ENCODE peak calls at places on chromosomes 4 and X, in six cellular contexts. N is cardiac fibroblast, S is fibroblast of pulmonary artery, X is HCT116, M is ovary, E is psoas muscle. Y is an unnamed sample.

GRCh38 chr4:171721937-171722336 is 91.3 kb upstream of the GALNTL6 start:
- DNase-seq in N (no peak), S (no peak), X (no peak), M (no peak), E (no peak), Y (no peak)

GRCh38 chr4:80611366-80611765 is 275.8 kb downstream of the CFAP299 start:
- DNase-seq in N (no peak), S (no peak), X (no peak), M (no peak), E (no peak), Y (no peak)

GRCh38 chr4:177125656-177126055 is 184.0 kb upstream of the NEIL3 start:
- DNase-seq in N (no peak), S (peak; percentile 16), X (no peak), M (no peak), E (no peak), Y (no peak)

GRCh38 chrX:121641560-121641959 is 594.1 kb downstream of the GLUD2 start:
- DNase-seq in N (peak; percentile 44), S (peak; percentile 18), X (no peak), M (no peak), E (no peak), Y (peak; percentile 70)

GRCh38 chrX:2159393-2159792 is 341.4 kb downstream of the DHRSX start:
- DNase-seq in N (no peak), S (no peak), X (no peak), M (no peak), E (no peak), Y (no peak)

GRCh38 chr4:26122690-26123089 is 198.1 kb upstream of the RBPJ start:
- DNase-seq in N (no peak), S (no peak), X (no peak), M (no peak), E (no peak), Y (no peak)

GRCh38 chr4:34880246-34880645 is 1364.1 kb downstream of the ARAP2 start:
- DNase-seq in N (no peak), S (no peak), X (no peak), M (no peak), E (no peak), Y (no peak)

GRCh38 chr4:56874166-56874565 is 33.5 kb upstream of the REST start:
- DNase-seq in N (no peak), S (no peak), X (no peak), M (no peak), E (no peak), Y (no peak)

GRCh38 chrX:42021058-42021457 is 97.7 kb upstream of the CASK start:
- DNase-seq in N (no peak), S (no peak), X (no peak), M (no peak), E (no peak), Y (no peak)

GRCh38 chr4:20354120-20354519 is 102.4 kb downstream of the SLIT2 start:
- DNase-seq in N (no peak), S (no peak), X (no peak), M (no peak), E (no peak), Y (no peak)

GRCh38 chr4:55008166-55009056 is 117.0 kb downstream of the KDR start:
- DNase-seq in N (peak; percentile 30), S (peak; percentile 17), X (no peak), M (no peak), E (no peak), Y (no peak)

DNA sequence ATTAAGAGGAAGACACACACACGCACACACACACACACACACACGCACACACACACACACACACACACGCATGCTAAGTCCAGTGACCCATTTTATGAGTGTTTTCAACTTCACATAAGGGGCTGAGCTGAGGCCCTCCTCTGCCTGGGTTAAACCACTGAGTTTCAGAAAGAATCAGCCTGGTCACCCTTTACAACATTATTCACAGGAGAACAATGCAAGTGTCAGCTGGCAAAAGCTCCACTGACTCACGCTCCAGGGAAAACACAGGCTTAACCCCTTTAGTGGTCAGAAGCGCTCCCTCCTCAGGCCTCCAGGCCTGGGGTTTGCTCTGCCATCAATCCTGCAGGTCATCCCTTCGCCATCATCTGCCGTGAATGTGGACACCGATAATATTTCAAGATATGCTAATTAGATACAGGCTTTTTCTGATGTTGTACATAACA is 46.9 kb downstream of the ACOX3 start:
- DNase-seq in N (peak; percentile 97), S (peak; percentile 97), X (no peak), M (peak; percentile 76), E (peak; percentile 80), Y (peak; percentile 98)
- TF ChIP-seq CTCF in N (peak; percentile 43), S (peak; percentile 39), X (no peak), M (no peak), E (no peak), Y (peak; percentile 55)

DNA sequence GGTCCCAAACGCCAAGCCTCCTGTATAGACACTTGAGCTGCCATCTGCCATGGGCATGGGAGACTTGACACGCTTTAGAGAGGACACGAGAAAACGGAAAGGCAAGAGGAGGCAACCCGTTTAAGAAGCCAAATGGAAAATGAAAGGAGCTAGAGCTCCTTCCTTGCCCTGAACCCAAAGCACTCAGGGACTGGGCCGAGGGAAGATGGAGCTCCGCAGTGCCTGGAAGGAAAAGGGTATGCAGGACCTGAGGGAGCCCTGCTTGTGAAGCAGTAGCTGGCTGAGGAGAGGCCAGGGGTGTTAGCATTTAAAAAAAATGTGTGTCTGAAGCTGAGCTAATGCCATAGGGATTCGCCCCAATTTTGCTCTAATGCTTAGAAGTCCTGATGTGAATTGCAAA is 15.1 kb downstream of the MCF2 start:
- DNase-seq in N (no peak), S (no peak), X (no peak), M (no peak), E (no peak), Y (peak; percentile 2)
- H3K4me3 ChIP-seq in N (no peak overlapping the region), S (peak overlapping the region; percentile 3), X (no peak overlapping the region), M (no peak overlapping the region), E (peak overlapping the region; percentile 57), Y (peak overlapping the region; percentile 49)

DNA sequence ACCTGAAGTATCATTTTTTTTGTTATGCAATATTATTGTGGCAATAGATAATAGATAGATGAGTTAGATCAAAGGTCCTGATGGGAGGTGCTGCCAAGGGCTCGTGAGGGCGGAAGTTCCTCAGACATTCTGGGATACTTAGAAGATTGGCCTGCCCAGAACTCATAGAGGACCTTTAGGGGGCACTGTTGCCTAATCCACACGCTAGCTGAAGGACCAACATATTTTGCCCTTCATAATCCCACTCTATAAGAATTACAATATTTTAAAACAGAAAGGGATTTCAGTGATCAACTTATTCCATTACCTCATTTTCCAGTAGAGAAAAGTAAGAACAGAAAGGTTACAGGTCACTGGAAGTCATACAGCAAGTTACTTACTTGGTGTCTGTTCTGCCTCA is 22.9 kb upstream of the COX7B2 start:
- DNase-seq in N (peak; percentile 72), S (peak; percentile 64), X (no peak), M (no peak), E (no peak), Y (peak; percentile 70)
- TF ChIP-seq CTCF in N (peak; percentile 67), S (peak; percentile 67), X (no peak), M (no peak), E (no peak), Y (peak; percentile 81)

GRCh38 chr4:145486603-145487002 is 5.0 kb downstream of the SMAD1 start:
- DNase-seq in N (no peak), S (no peak), X (no peak), M (no peak), E (no peak), Y (no peak)
- H3K4me3 ChIP-seq in N (no peak overlapping the region), S (no peak overlapping the region), X (no peak overlapping the region), M (no peak overlapping the region), E (no peak overlapping the region), Y (no peak overlapping the region)

DNA sequence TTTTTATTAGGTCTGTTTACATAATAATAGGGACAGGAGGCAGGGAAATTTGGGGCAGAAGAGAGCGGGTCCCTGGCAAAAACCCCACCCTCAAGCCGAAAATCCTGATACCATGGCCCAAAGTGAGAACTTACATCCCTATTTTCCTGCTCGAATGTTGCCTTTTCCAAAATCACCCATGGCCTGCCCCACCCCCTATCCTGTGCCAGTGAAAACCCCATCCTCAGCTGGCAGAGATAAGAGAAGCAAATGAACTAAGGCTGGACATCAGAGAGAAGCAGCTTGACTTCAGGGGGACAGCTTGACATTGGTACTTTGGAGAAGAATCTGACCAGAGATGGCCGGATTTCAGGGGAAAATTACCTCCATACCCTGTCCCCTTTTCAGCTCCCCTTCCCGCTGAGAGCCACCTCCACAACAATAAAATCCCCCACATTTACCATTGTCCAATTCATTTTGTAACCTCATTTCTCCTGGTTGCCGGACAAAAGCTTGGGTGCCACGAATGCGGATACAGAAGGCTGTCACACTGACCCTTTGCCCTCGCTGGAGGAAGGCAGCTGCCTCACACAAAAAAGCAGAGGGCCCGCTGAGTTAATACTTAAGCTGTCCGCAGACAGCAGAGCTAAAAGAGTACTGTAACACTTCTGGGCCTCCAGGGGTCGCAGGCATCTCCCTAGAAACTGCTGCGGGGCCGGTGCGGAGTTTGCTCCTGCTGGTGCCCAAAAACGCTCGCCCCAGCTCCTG is 196.2 kb downstream of the SNCA start:
- DNase-seq in N (peak; percentile 44), S (peak; percentile 71), X (peak; percentile 68), M (peak; percentile 11), E (no peak), Y (peak; percentile 43)
- TF ChIP-seq CTCF in N (peak; percentile 64), S (peak; percentile 73), X (peak; percentile 49), M (no peak), E (no peak), Y (peak; percentile 65)

DNA sequence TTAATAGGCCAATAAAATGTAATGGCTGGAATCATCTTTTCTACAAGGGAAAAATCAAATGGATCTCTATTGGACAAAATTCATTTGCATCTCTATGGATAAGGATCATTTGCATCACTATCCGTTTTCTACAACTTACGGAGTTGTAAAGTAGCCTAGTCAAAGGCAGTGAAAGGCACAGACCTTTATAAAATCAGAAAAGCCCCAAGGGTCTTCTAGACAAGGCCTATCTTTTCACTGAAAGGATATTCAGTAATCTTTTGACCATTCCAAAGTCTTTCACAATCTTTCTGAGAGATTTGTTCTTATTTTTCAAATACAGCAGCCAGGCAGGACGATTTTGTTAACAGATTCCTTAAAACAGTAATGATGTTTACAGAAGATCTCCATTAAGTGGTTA is 119.5 kb upstream of the JADE1 start:
- DNase-seq in N (no peak), S (no peak), X (no peak), M (no peak), E (no peak), Y (no peak)
- H3K4me3 ChIP-seq in N (no peak overlapping the region), S (no peak overlapping the region), X (no peak overlapping the region), M (no peak overlapping the region), E (no peak overlapping the region), Y (no peak overlapping the region)

DNA sequence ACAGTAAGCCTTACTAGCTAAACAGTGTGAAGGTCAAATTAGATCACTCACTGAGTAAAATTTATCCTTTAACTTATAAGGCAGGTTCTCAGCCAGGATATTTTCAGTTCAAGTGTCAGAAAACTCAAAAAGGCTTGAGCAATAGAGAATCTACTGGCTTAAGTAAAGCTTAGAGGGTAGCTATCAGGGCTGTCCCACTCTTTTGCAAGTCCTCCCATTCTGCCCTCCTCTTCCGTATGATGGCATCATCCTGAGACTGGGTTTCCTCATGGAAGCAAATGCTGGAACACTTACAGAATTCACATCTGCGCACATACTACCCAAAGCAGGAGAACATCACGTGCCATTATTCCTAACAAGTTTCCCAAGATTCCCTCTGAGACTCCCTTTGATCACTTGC is 55.0 kb downstream of the FBXL5 start:
- DNase-seq in N (no peak), S (no peak), X (no peak), M (no peak), E (no peak), Y (no peak)
- TF ChIP-seq CTCF in N (no peak), S (no peak), X (no peak), M (no peak), E (no peak), Y (no peak)

GRCh38 chr4:138977525-138977924 is 38.1 kb upstream of the NOCT start:
- DNase-seq in N (no peak), S (no peak), X (no peak), M (no peak), E (no peak), Y (no peak)
- H3K4me3 ChIP-seq in N (no peak overlapping the region), S (no peak overlapping the region), X (no peak overlapping the region), M (no peak overlapping the region), E (no peak overlapping the region), Y (no peak overlapping the region)